ENCODE peak calls at places on chromosomes 12 and 14, in six cellular contexts. F, S, W, B, K and X are unnamed samples.

GRCh38 chr14:80637726-80638619 is 303.6 kb downstream of the CEP128 start:
- DNase-seq in B (no peak), S (no peak), F (no peak), W (no peak), K (no peak), X (no peak)

GRCh38 chr12:116735951-116736599 is 1.8 kb downstream of the SPRING1 start:
- DNase-seq in K (peak), B (peak), S (no peak), W (no peak), F (no peak), X (no peak)

GRCh38 chr12:128455849-128456248 is 188.9 kb downstream of the TMEM132C start:
- DNase-seq in B (no peak), F (no peak), W (no peak), K (no peak), S (peak), X (no peak)

GRCh38 chr12:67456281-67456918 is 187.2 kb downstream of the CAND1 start:
- DNase-seq in B (no peak), S (peak), K (no peak), W (no peak), F (no peak), X (no peak)

GRCh38 chr12:49334226-49334625 is 2.8 kb downstream of the C1QL4 start:
- DNase-seq in K (no peak), W (no peak), F (no peak), S (no peak), B (no peak), X (no peak)

GRCh38 chr12:132488127-132489077 is 1.5 kb upstream of the FBRSL1 start:
- DNase-seq in S (no peak), F (no peak), B (no peak), K (peak), W (no peak), X (no peak)

GRCh38 chr12:52249041-52249461 is 16.0 kb downstream of the KRT7 start:
- DNase-seq in F (no peak), W (no peak), B (no peak), K (no peak), S (no peak), X (no peak)

GRCh38 chr14:26621807-26622560 is 24.2 kb upstream of the NOVA1 start:
- DNase-seq in S (no peak), B (no peak), W (no peak), F (no peak), K (no peak), X (no peak)

GRCh38 chr14:38185661-38186060 is 22.0 kb upstream of the SSTR1 start:
- DNase-seq in F (no peak), B (no peak), K (no peak), W (no peak), S (no peak), X (no peak)

GRCh38 chr14:101639257-101639833 is 78.0 kb downstream of the DIO3 start:
- DNase-seq in F (no peak), B (no peak), W (no peak), K (no peak), S (no peak), X (no peak)

GRCh38 chr14:64760916-64761315 is 56.7 kb downstream of the PLEKHG3 start:
- DNase-seq in B (no peak), S (no peak), K (no peak), W (no peak), F (no peak), X (no peak)

GRCh38 chr12:63995512-63995911 is 151.0 kb downstream of the SRGAP1 start:
- DNase-seq in F (no peak), S (no peak), W (no peak), K (no peak), B (no peak), X (no peak)

GRCh38 chr14:63378444-63378843 is 59.7 kb upstream of the GPHB5 start:
- DNase-seq in F (no peak), W (no peak), B (no peak), S (no peak), K (no peak), X (no peak)

GRCh38 chr12:50765325-50765911 is 1.5 kb downstream of the ATF1 start:
- DNase-seq in F (no peak), W (no peak), S (peak), B (peak), K (peak), X (no peak)

GRCh38 chr12:132227782-132228417 is 83.6 kb downstream of the NOC4L start:
- DNase-seq in S (no peak), B (no peak), K (no peak), W (no peak), F (no peak), X (no peak)

GRCh38 chr14:93997082-93997481 is at the start of gene CCDC197:
- DNase-seq in W (no peak), B (no peak), F (no peak), K (no peak), S (no peak), X (no peak)

GRCh38 chr14:52895000-52895399 is 55.9 kb downstream of the FERMT2 start:
- DNase-seq in S (no peak), B (no peak), K (no peak), F (no peak), W (peak), X (no peak)

GRCh38 chr14:77892890-77893484 is 93.1 kb downstream of the ADCK1 start:
- DNase-seq in S (no peak), B (no peak), F (no peak), K (peak), W (no peak), X (no peak)

GRCh38 chr12:93025145-93026103 is 96.3 kb upstream of the EEA1 start:
- DNase-seq in F (peak), K (peak), W (peak), B (no peak), S (peak), X (peak)

GRCh38 chr14:91580886-91581615 is 70.9 kb upstream of the PPP4R3A start:
- DNase-seq in W (no peak), S (no peak), K (no peak), B (no peak), F (no peak), X (no peak)
- TF ChIP-seq YY1 in W (no peak), S (no peak), K (no peak), B (no peak), F (no peak), X (no peak)

GRCh38 chr12:6280053-6280469 is 30.4 kb upstream of the PLEKHG6 start:
- DNase-seq in K (peak), W (peak), B (peak), S (no peak), F (no peak), X (no peak)
- TF ChIP-seq YY1 in K (no peak), W (no peak), B (no peak), S (no peak), F (no peak), X (no peak)

GRCh38 chr12:11729008-11729407 is 79.5 kb downstream of the ETV6 start:
- DNase-seq in K (no peak), B (no peak), S (no peak), F (no peak), W (no peak), X (no peak)
- TF ChIP-seq YY1 in K (no peak), B (no peak), S (no peak), F (no peak), W (no peak), X (no peak)

DNA sequence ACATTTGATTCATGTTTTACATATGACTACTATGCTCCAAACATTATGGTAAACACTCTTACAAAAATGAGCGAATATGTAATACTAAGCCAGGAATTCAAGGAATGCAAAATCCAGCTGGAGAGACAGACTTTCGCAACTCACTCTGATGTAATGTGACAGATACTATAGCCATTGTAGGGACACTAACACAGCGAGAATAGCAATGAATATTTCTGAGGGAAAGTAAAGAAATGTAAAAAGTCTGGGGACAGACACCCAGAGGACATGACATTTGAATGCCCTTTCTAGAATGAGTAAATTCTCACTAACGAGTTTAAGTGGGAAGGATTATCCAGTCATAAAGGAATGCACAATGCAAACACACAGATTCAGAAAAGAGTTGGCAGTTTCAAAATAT is 121.9 kb downstream of the PIK3C2G start:
- DNase-seq in S (no peak), W (no peak), K (no peak), B (peak), F (no peak), X (peak)
- TF ChIP-seq YY1 in S (no peak), W (no peak), K (no peak), B (no peak), F (no peak), X (no peak)

GRCh38 chr14:24121210-24121609 is 6.5 kb upstream of the NRL start:
- DNase-seq in S (no peak), W (no peak), K (no peak), B (no peak), F (no peak), X (no peak)
- TF ChIP-seq YY1 in S (no peak), W (no peak), K (no peak), B (no peak), F (no peak), X (no peak)

GRCh38 chr12:83121886-83122622 is 435.3 kb downstream of the TMTC2 start:
- DNase-seq in K (no peak), B (no peak), W (no peak), F (no peak), S (no peak), X (no peak)

GRCh38 chr12:83122623-83122934 is 435.9 kb downstream of the TMTC2 start:
- DNase-seq in S (no peak), B (no peak), F (no peak), K (no peak), W (no peak), X (no peak)

GRCh38 chr12:83128529-83128928 is 441.8 kb downstream of the TMTC2 start:
- DNase-seq in S (no peak), W (no peak), K (no peak), B (no peak), F (no peak), X (no peak)

DNA sequence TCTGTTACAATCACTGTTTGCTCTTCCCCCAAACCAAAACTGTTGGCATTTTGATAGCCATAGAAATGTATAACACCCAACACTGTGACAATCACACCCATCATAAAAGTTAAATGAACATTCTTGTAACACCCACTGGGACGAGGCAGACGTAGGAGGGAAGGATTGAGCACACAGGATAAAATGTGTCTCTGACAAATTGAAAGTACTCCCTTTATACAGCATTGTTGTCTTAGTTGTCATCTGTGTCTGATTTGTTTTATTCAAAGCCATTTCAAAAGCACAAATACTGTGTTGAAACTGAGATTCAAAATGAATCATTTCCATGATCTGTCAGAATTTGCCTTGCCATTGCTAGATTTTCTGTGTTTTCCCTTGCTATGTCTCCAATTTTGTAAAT is 436.3 kb downstream of the TMTC2 start:
- DNase-seq in K (no peak), W (no peak), F (no peak), B (no peak), S (no peak), X (no peak)
- TF ChIP-seq YY1 in K (no peak), W (no peak), F (no peak), B (no peak), S (no peak), X (no peak)

DNA sequence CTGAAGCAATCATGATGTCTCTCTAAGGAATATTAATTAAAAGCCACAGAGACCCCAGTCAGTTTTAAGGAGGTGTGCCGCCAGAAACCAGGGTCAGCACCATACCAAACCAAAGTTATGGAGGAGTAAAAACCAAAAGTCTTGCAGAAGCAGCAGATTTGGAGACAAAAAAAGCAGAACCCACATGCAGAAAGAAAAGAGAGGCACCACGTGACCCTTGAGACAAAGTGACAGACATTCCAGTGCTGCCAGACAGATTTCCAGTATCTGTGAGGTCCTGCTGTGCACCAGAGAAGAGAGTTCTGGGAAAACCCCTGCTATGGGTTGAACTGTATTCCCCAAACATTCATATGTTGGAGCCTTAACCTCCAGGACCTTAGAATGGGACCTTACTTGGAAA is 59.7 kb downstream of the CAPZA3 start:
- DNase-seq in W (no peak), F (no peak), B (no peak), S (no peak), K (no peak), X (no peak)
- TF ChIP-seq YY1 in W (no peak), F (no peak), B (no peak), S (no peak), K (no peak), X (no peak)

DNA sequence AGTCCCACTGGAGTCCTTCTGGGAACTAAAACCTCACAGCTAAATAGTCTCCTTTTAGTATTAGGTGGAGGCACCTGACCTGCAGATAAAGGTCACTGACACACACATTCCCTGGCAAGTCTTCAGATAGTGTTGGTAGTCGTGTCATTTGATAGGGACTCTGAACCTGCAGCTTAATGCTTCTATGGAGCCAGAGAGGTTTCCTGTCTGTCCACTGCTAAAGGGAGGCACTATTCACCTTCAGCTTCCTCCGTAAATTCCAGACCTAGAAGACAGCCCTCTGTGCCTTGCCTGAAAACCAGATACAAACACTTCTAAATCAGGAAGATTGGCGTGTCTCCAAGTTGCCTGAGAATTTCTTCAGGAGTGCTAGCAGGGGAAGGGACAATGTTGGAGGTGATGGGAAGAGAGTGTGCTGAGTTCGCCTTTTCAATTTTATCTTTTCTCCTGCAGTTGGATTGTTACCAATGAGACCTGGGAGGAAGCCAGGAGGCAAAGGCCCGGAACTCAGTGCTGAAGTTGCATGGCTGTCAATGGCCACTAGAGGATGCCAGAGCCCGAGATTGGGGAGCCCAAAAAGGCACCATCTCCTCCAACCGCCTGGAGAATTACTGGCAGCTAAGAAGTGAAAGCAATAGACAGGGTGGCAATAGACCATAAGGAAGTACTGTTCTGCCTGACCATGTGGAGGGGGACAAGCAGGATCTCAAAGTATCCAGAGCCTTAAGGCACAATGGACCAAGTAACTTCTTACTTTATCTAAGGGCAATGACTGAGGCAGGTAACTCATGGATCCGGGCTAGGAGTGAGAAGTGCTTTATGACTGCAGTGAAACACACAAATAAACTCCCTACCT is 81.6 kb upstream of the SCAF11 start:
- DNase-seq in K (peak), B (peak), W (peak), S (peak), F (peak), X (peak)
- TF ChIP-seq YY1 in K (no peak), B (no peak), W (no peak), S (no peak), F (peak), X (no peak)

GRCh38 chr12:108338915-108339657 is at the start of gene CMKLR1:
- DNase-seq in W (no peak), K (peak), S (peak), B (no peak), F (no peak), X (no peak)

GRCh38 chr12:108337235-108338223 is 1.6 kb downstream of the CMKLR1 start:
- DNase-seq in F (no peak), W (peak), K (peak), S (peak), B (peak), X (peak)

GRCh38 chr12:108332791-108333382 is 6.2 kb downstream of the CMKLR1 start:
- DNase-seq in S (no peak), B (no peak), W (no peak), K (peak), F (no peak), X (no peak)

GRCh38 chr12:108333898-108334699 is 5.0 kb downstream of the CMKLR1 start:
- DNase-seq in S (no peak), K (no peak), W (no peak), F (peak), B (no peak), X (no peak)

GRCh38 chr12:108335349-108336119 is 3.6 kb downstream of the CMKLR1 start:
- DNase-seq in W (no peak), S (no peak), F (peak), B (no peak), K (no peak), X (no peak)
- TF ChIP-seq YY1 in W (no peak), S (no peak), F (peak), B (no peak), K (no peak), X (no peak)